ENCODE peak calls at places on chromosome 17, in six cellular contexts. W is A549, Z is K562, A is HepG2, N is H1, V is SK-N-SH. Y is an unnamed sample.

GRCh38 chr17:77746901-77747620 is 211.4 kb upstream of the TNRC6C start:
- DNase-seq in V (no peak), W (no peak), A (no peak), N (no peak), Z (no peak), Y (no peak)

GRCh38 chr17:39579318-39580081 is 28.2 kb downstream of the NEUROD2 start:
- DNase-seq in V (no peak), Z (no peak), W (no peak), N (peak; percentile 67), A (no peak), Y (no peak)

GRCh38 chr17:82388223-82388921 is 16.8 kb downstream of the UTS2R start:
- DNase-seq in A (peak; percentile 55), W (no peak), Z (peak; percentile 65), V (peak; percentile 63), N (no peak), Y (no peak)

GRCh38 chr17:79465011-79466006 is 145.5 kb downstream of the RBFOX3 start:
- DNase-seq in A (no peak), N (no peak), V (peak; percentile 61), W (no peak), Z (no peak), Y (no peak)

GRCh38 chr17:44314869-44315661 is 6.7 kb downstream of the RUNDC3A start:
- DNase-seq in N (peak; percentile 81), V (peak; percentile 25), W (peak; percentile 93), Z (peak; percentile 62), A (no peak), Y (no peak)

GRCh38 chr17:56112086-56112485 is 41.2 kb upstream of the ANKFN1 start:
- DNase-seq in V (no peak), N (no peak), Z (no peak), W (no peak), A (no peak), Y (no peak)

GRCh38 chr17:41567317-41567716 is 4.5 kb downstream of the KRT9 start:
- DNase-seq in N (no peak), A (no peak), W (no peak), V (no peak), Z (no peak), Y (no peak)

GRCh38 chr17:72536788-72537187 is 416.0 kb downstream of the SOX9 start:
- DNase-seq in N (no peak), A (no peak), V (no peak), W (no peak), Z (no peak), Y (no peak)

GRCh38 chr17:50872710-50873424 is 6.7 kb upstream of the TOB1 start:
- DNase-seq in V (no peak), W (no peak), Z (no peak), N (no peak), A (no peak), Y (no peak)

GRCh38 chr17:75898065-75898464 is 1.3 kb upstream of the TRIM65 start:
- DNase-seq in N (no peak), Z (no peak), W (no peak), V (no peak), A (no peak), Y (no peak)

DNA sequence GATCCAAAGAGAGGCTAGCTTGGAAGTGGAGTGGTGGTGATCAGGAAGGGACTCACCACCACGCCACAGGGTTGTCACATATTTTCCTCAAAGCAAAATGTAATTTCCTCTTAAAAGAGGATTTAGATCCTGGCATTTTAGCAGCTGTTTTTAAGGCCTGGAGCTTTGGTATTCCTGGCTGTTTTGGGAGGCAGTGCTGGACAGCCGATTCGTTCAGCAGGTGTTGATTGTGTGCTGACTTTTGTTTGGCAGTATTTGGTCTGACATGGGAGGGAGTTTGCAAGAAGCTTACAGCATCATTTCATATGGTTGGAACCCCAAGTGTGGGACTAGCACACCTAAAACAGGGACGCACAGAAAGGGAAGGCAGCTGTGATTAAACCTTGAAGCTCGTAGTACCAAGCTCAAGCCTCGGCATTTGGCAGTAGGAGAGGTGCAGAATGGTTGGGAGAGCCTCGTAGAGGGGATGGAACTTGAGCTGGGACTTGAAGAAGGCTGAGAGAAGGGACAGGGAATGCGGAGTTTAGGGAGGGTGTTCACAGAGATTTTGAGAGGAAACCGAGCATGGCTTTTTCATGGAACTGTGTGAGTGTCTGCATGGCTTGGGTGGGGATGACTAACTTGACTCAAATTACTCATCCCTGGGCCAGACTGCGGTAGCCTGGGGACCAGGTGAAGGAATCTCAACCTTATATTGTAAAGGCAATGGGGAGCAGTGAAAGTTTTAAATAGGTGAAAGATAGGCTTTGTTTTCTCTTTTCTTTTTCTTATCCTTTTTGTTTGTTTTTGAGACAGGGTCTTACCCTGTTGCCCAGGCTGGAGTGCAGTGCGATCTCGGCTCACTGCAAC is 52.3 kb downstream of the RPTOR start:
- DNase-seq in W (no peak), Z (no peak), V (no peak), A (no peak), N (no peak), Y (no peak)
- TF ChIP-seq CHD2 in W (no peak), Z (no peak), V (no peak), A (no peak), N (no peak), Y (no peak)

GRCh38 chr17:71192039-71192555 is 928.7 kb upstream of the SOX9 start:
- DNase-seq in Z (no peak), N (no peak), V (no peak), A (no peak), W (no peak), Y (no peak)

GRCh38 chr17:71192848-71193247 is 928.0 kb upstream of the SOX9 start:
- DNase-seq in N (no peak), Z (no peak), A (no peak), V (no peak), W (no peak), Y (no peak)

GRCh38 chr17:71189493-71189831 is 931.4 kb upstream of the SOX9 start:
- DNase-seq in Z (no peak), N (no peak), A (no peak), W (no peak), V (no peak), Y (no peak)

GRCh38 chr17:71187145-71187878 is 933.5 kb upstream of the SOX9 start:
- DNase-seq in Z (no peak), A (no peak), V (no peak), W (no peak), N (no peak), Y (no peak)

GRCh38 chr17:71188811-71189492 is 931.9 kb upstream of the SOX9 start:
- DNase-seq in N (no peak), Z (no peak), W (no peak), V (no peak), A (no peak), Y (no peak)
- TF ChIP-seq CHD2 in N (no peak), Z (no peak), W (no peak), V (no peak), A (no peak), Y (no peak)

GRCh38 chr17:61135782-61136181 is 263.9 kb upstream of the TBX2 start:
- DNase-seq in V (no peak), W (no peak), N (no peak), A (no peak), Z (no peak), Y (no peak)

GRCh38 chr17:61143026-61143425 is 256.6 kb upstream of the TBX2 start:
- DNase-seq in Z (no peak), A (no peak), W (no peak), V (no peak), N (no peak), Y (no peak)

GRCh38 chr17:61140386-61140785 is 259.3 kb upstream of the TBX2 start:
- DNase-seq in N (no peak), V (no peak), A (no peak), W (no peak), Z (no peak), Y (no peak)

GRCh38 chr17:61144137-61144536 is 255.5 kb upstream of the TBX2 start:
- DNase-seq in W (no peak), A (no peak), Z (no peak), N (no peak), V (no peak), Y (no peak)

GRCh38 chr17:61139219-61139618 is 260.4 kb upstream of the TBX2 start:
- DNase-seq in A (no peak), N (no peak), V (no peak), W (no peak), Z (no peak), Y (peak; percentile 77)
- TF ChIP-seq CHD2 in A (no peak), N (no peak), V (no peak), W (no peak), Z (no peak), Y (no peak)

GRCh38 chr17:3944485-3945388 is 19.5 kb downstream of the ATP2A3 start:
- DNase-seq in V (peak; percentile 100), Z (peak; percentile 98), W (no peak), A (no peak), N (peak; percentile 97), Y (no peak)
- TF ChIP-seq CHD2 in V (no peak), Z (no peak), W (no peak), A (no peak), N (no peak), Y (no peak)

GRCh38 chr17:67376509-67376891 is 581 bp upstream of the PITPNC1 start:
- DNase-seq in A (no peak), V (no peak), Z (no peak), W (peak; percentile 19), N (no peak), Y (no peak)
- TF ChIP-seq CHD2 in A (no peak), V (no peak), Z (no peak), W (no peak), N (no peak), Y (no peak)

Y was measured in GM12878.